ENCODE peak calls at places on chromosomes 7 and 10, in seven cellular contexts. One of them, this sample, is unnamed.

GRCh38 chr10:44334621-44335184 is 50.2 kb downstream of the CXCL12 start:
- DNase-seq in body of pancreas: peak
- DNase-seq in coronary artery: peak
- DNase-seq in AG04450: peak
- DNase-seq in IMR-90: peak
- DNase-seq in SK-N-SH: no peak
- DNase-seq in nephron progenitor cell: no peak
- DNase-seq in this sample: peak

GRCh38 chr10:48357631-48358030 is 51.2 kb downstream of the MAPK8 start:
- DNase-seq in body of pancreas: no peak
- DNase-seq in coronary artery: no peak
- DNase-seq in AG04450: no peak
- DNase-seq in IMR-90: no peak
- DNase-seq in SK-N-SH: no peak
- DNase-seq in nephron progenitor cell: no peak
- DNase-seq in this sample: no peak

GRCh38 chr7:100603697-100604077 is 1.5 kb downstream of the PCOLCE start:
- DNase-seq in body of pancreas: no peak
- DNase-seq in coronary artery: no peak
- DNase-seq in AG04450: no peak
- DNase-seq in IMR-90: peak
- DNase-seq in SK-N-SH: no peak
- DNase-seq in nephron progenitor cell: peak
- DNase-seq in this sample: peak

GRCh38 chr10:124985162-124985561 is 43.2 kb downstream of the ZRANB1 start:
- DNase-seq in body of pancreas: no peak
- DNase-seq in coronary artery: no peak
- DNase-seq in AG04450: no peak
- DNase-seq in IMR-90: no peak
- DNase-seq in SK-N-SH: no peak
- DNase-seq in nephron progenitor cell: no peak
- DNase-seq in this sample: no peak

GRCh38 chr10:61836888-61837747 is 64.4 kb upstream of the ARID5B start:
- DNase-seq in body of pancreas: no peak
- DNase-seq in coronary artery: no peak
- DNase-seq in AG04450: peak
- DNase-seq in IMR-90: peak
- DNase-seq in SK-N-SH: no peak
- DNase-seq in nephron progenitor cell: no peak
- DNase-seq in this sample: peak

GRCh38 chr7:89757910-89758309 is 396.4 kb upstream of the STEAP1 start:
- DNase-seq in body of pancreas: no peak
- DNase-seq in coronary artery: no peak
- DNase-seq in AG04450: no peak
- DNase-seq in IMR-90: no peak
- DNase-seq in SK-N-SH: no peak
- DNase-seq in nephron progenitor cell: no peak
- DNase-seq in this sample: no peak

GRCh38 chr7:72435913-72436480 is 23.9 kb upstream of the CALN1 start:
- DNase-seq in body of pancreas: no peak
- DNase-seq in coronary artery: no peak
- DNase-seq in AG04450: no peak
- DNase-seq in IMR-90: no peak
- DNase-seq in SK-N-SH: no peak
- DNase-seq in nephron progenitor cell: no peak
- DNase-seq in this sample: no peak

GRCh38 chr10:114031113-114031512 is 12.6 kb upstream of the ADRB1 start:
- DNase-seq in body of pancreas: no peak
- DNase-seq in coronary artery: no peak
- DNase-seq in AG04450: no peak
- DNase-seq in IMR-90: no peak
- DNase-seq in SK-N-SH: no peak
- DNase-seq in nephron progenitor cell: no peak
- DNase-seq in this sample: no peak

GRCh38 chr7:229184-229964 is 37.0 kb downstream of the FAM20C start:
- DNase-seq in body of pancreas: peak
- DNase-seq in coronary artery: peak
- DNase-seq in AG04450: peak
- DNase-seq in IMR-90: peak
- DNase-seq in SK-N-SH: no peak
- DNase-seq in nephron progenitor cell: no peak
- DNase-seq in this sample: peak

GRCh38 chr7:19558527-19558926 is 150.3 kb downstream of the POLR1F start:
- DNase-seq in body of pancreas: no peak
- DNase-seq in coronary artery: no peak
- DNase-seq in AG04450: no peak
- DNase-seq in IMR-90: peak
- DNase-seq in SK-N-SH: no peak
- DNase-seq in nephron progenitor cell: no peak
- DNase-seq in this sample: peak

GRCh38 chr10:31064334-31064733 is 32.7 kb upstream of the ZNF438 start:
- DNase-seq in body of pancreas: peak
- DNase-seq in coronary artery: no peak
- DNase-seq in AG04450: peak
- DNase-seq in IMR-90: peak
- DNase-seq in SK-N-SH: no peak
- DNase-seq in nephron progenitor cell: no peak
- DNase-seq in this sample: peak

GRCh38 chr10:6912929-6913328 is 332.9 kb upstream of the PRKCQ start:
- DNase-seq in body of pancreas: no peak
- DNase-seq in coronary artery: no peak
- DNase-seq in AG04450: no peak
- DNase-seq in IMR-90: no peak
- DNase-seq in SK-N-SH: no peak
- DNase-seq in nephron progenitor cell: no peak
- DNase-seq in this sample: no peak

GRCh38 chr10:4409281-4409680 is 416.7 kb upstream of the AKR1E2 start:
- DNase-seq in body of pancreas: no peak
- DNase-seq in coronary artery: no peak
- DNase-seq in AG04450: no peak
- DNase-seq in IMR-90: no peak
- DNase-seq in SK-N-SH: no peak
- DNase-seq in nephron progenitor cell: no peak
- DNase-seq in this sample: no peak

GRCh38 chr7:148095066-148095465 is 495.5 kb upstream of the C7orf33 start:
- DNase-seq in body of pancreas: peak
- DNase-seq in coronary artery: no peak
- DNase-seq in AG04450: no peak
- DNase-seq in IMR-90: no peak
- DNase-seq in SK-N-SH: no peak
- DNase-seq in nephron progenitor cell: no peak
- DNase-seq in this sample: no peak

GRCh38 chr10:44949127-44949802 is 10.3 kb upstream of the RASSF4 start:
- DNase-seq in body of pancreas: no peak
- DNase-seq in coronary artery: peak
- DNase-seq in AG04450: no peak
- DNase-seq in IMR-90: no peak
- DNase-seq in SK-N-SH: no peak
- DNase-seq in nephron progenitor cell: no peak
- DNase-seq in this sample: no peak

GRCh38 chr10:124601431-124602120 is 140.0 kb downstream of the LHPP start:
- DNase-seq in body of pancreas: no peak
- DNase-seq in coronary artery: no peak
- DNase-seq in AG04450: no peak
- DNase-seq in IMR-90: no peak
- DNase-seq in SK-N-SH: no peak
- DNase-seq in nephron progenitor cell: no peak
- DNase-seq in this sample: no peak

GRCh38 chr10:51834548-51834947 is 135.2 kb upstream of the CSTF2T start:
- DNase-seq in body of pancreas: no peak
- DNase-seq in coronary artery: no peak
- DNase-seq in AG04450: no peak
- DNase-seq in IMR-90: no peak
- DNase-seq in SK-N-SH: no peak
- DNase-seq in nephron progenitor cell: no peak
- DNase-seq in this sample: no peak

GRCh38 chr10:21526184-21526951 is 886 bp upstream of the SKIDA1 start:
- DNase-seq in body of pancreas: peak
- DNase-seq in coronary artery: peak
- DNase-seq in AG04450: no peak
- DNase-seq in IMR-90: peak
- DNase-seq in SK-N-SH: peak
- DNase-seq in nephron progenitor cell: peak
- DNase-seq in this sample: peak

GRCh38 chr7:73901231-73901822 is 40.4 kb downstream of the TMEM270 start:
- DNase-seq in body of pancreas: no peak
- DNase-seq in coronary artery: no peak
- DNase-seq in AG04450: no peak
- DNase-seq in IMR-90: no peak
- DNase-seq in SK-N-SH: peak
- DNase-seq in nephron progenitor cell: no peak
- DNase-seq in this sample: no peak

GRCh38 chr7:105050493-105050892 is 36.5 kb downstream of the KMT2E start:
- DNase-seq in body of pancreas: no peak
- DNase-seq in coronary artery: no peak
- DNase-seq in AG04450: no peak
- DNase-seq in IMR-90: no peak
- DNase-seq in SK-N-SH: no peak
- DNase-seq in nephron progenitor cell: no peak
- DNase-seq in this sample: no peak

GRCh38 chr10:80771902-80772555 is 234.3 kb downstream of the SH2D4B start:
- DNase-seq in body of pancreas: no peak
- DNase-seq in coronary artery: no peak
- DNase-seq in AG04450: no peak
- DNase-seq in IMR-90: no peak
- DNase-seq in SK-N-SH: no peak
- DNase-seq in nephron progenitor cell: no peak
- DNase-seq in this sample: no peak

GRCh38 chr7:2729043-2729892 is 41.3 kb downstream of the AMZ1 start:
- DNase-seq in body of pancreas: no peak
- DNase-seq in coronary artery: no peak
- DNase-seq in AG04450: no peak
- DNase-seq in IMR-90: peak
- DNase-seq in SK-N-SH: no peak
- DNase-seq in nephron progenitor cell: no peak
- DNase-seq in this sample: peak

GRCh38 chr10:52659085-52659484 is 113.5 kb downstream of the MBL2 start:
- DNase-seq in body of pancreas: no peak
- DNase-seq in coronary artery: no peak
- DNase-seq in AG04450: no peak
- DNase-seq in IMR-90: no peak
- DNase-seq in SK-N-SH: no peak
- DNase-seq in nephron progenitor cell: no peak
- DNase-seq in this sample: no peak

GRCh38 chr10:95728535-95728934 is 27.4 kb upstream of the ENTPD1 start:
- DNase-seq in body of pancreas: peak
- DNase-seq in coronary artery: no peak
- DNase-seq in AG04450: no peak
- DNase-seq in IMR-90: peak
- DNase-seq in SK-N-SH: no peak
- DNase-seq in nephron progenitor cell: no peak
- DNase-seq in this sample: peak

GRCh38 chr7:43164757-43165156 is 52.3 kb downstream of the HECW1 start:
- DNase-seq in body of pancreas: peak
- DNase-seq in coronary artery: no peak
- DNase-seq in AG04450: peak
- DNase-seq in IMR-90: peak
- DNase-seq in SK-N-SH: no peak
- DNase-seq in nephron progenitor cell: no peak
- DNase-seq in this sample: peak

GRCh38 chr7:105675873-105676484 is 94.7 kb upstream of the EFCAB10 start:
- DNase-seq in body of pancreas: peak
- DNase-seq in coronary artery: no peak
- DNase-seq in AG04450: no peak
- DNase-seq in IMR-90: no peak
- DNase-seq in SK-N-SH: no peak
- DNase-seq in nephron progenitor cell: no peak
- DNase-seq in this sample: no peak

GRCh38 chr7:99824091-99824490 is 3.7 kb upstream of the CYP3A43 start:
- DNase-seq in body of pancreas: no peak
- DNase-seq in coronary artery: no peak
- DNase-seq in AG04450: no peak
- DNase-seq in IMR-90: no peak
- DNase-seq in SK-N-SH: no peak
- DNase-seq in nephron progenitor cell: no peak
- DNase-seq in this sample: no peak

GRCh38 chr10:27158421-27158820 is 3.3 kb downstream of the MASTL start:
- DNase-seq in body of pancreas: no peak
- DNase-seq in coronary artery: no peak
- DNase-seq in AG04450: no peak
- DNase-seq in IMR-90: peak
- DNase-seq in SK-N-SH: no peak
- DNase-seq in nephron progenitor cell: no peak
- DNase-seq in this sample: no peak

GRCh38 chr7:45290880-45291279 is 133.3 kb downstream of the RAMP3 start:
- DNase-seq in body of pancreas: no peak
- DNase-seq in coronary artery: no peak
- DNase-seq in AG04450: no peak
- DNase-seq in IMR-90: no peak
- DNase-seq in SK-N-SH: no peak
- DNase-seq in nephron progenitor cell: no peak
- DNase-seq in this sample: no peak

GRCh38 chr10:91635401-91636400 is 2.8 kb upstream of the PPP1R3C start:
- DNase-seq in body of pancreas: peak
- DNase-seq in coronary artery: no peak
- DNase-seq in AG04450: no peak
- DNase-seq in IMR-90: peak
- DNase-seq in SK-N-SH: peak
- DNase-seq in nephron progenitor cell: peak
- DNase-seq in this sample: peak

GRCh38 chr7:50216626-50217025 is 87.9 kb upstream of the IKZF1 start:
- DNase-seq in body of pancreas: no peak
- DNase-seq in coronary artery: no peak
- DNase-seq in AG04450: no peak
- DNase-seq in IMR-90: no peak
- DNase-seq in SK-N-SH: peak
- DNase-seq in nephron progenitor cell: no peak
- DNase-seq in this sample: no peak
- TF ChIP-seq CTCF in body of pancreas: no peak
- TF ChIP-seq CTCF in coronary artery: no peak
- TF ChIP-seq CTCF in AG04450: no peak
- TF ChIP-seq CTCF in IMR-90: no peak
- TF ChIP-seq CTCF in SK-N-SH: no peak
- TF ChIP-seq CTCF in nephron progenitor cell: no peak
- TF ChIP-seq CTCF in this sample: no peak

GRCh38 chr7:49638166-49638565 is 135.3 kb upstream of the VWC2 start:
- DNase-seq in body of pancreas: no peak
- DNase-seq in coronary artery: no peak
- DNase-seq in AG04450: no peak
- DNase-seq in IMR-90: no peak
- DNase-seq in SK-N-SH: no peak
- DNase-seq in nephron progenitor cell: no peak
- DNase-seq in this sample: no peak
- TF ChIP-seq CTCF in body of pancreas: no peak
- TF ChIP-seq CTCF in coronary artery: no peak
- TF ChIP-seq CTCF in AG04450: no peak
- TF ChIP-seq CTCF in IMR-90: no peak
- TF ChIP-seq CTCF in SK-N-SH: peak
- TF ChIP-seq CTCF in nephron progenitor cell: no peak
- TF ChIP-seq CTCF in this sample: no peak

GRCh38 chr10:63527401-63527800 is 6.2 kb downstream of the REEP3 start:
- DNase-seq in body of pancreas: no peak
- DNase-seq in coronary artery: no peak
- DNase-seq in AG04450: no peak
- DNase-seq in IMR-90: no peak
- DNase-seq in SK-N-SH: no peak
- DNase-seq in nephron progenitor cell: no peak
- DNase-seq in this sample: no peak
- TF ChIP-seq CTCF in body of pancreas: no peak
- TF ChIP-seq CTCF in coronary artery: no peak
- TF ChIP-seq CTCF in AG04450: no peak
- TF ChIP-seq CTCF in IMR-90: no peak
- TF ChIP-seq CTCF in SK-N-SH: no peak
- TF ChIP-seq CTCF in nephron progenitor cell: no peak
- TF ChIP-seq CTCF in this sample: no peak

GRCh38 chr7:116341222-116341907 is 131.0 kb downstream of the TES start:
- DNase-seq in body of pancreas: no peak
- DNase-seq in coronary artery: no peak
- DNase-seq in AG04450: no peak
- DNase-seq in IMR-90: no peak
- DNase-seq in SK-N-SH: no peak
- DNase-seq in nephron progenitor cell: no peak
- DNase-seq in this sample: no peak
- TF ChIP-seq CTCF in body of pancreas: peak
- TF ChIP-seq CTCF in coronary artery: no peak
- TF ChIP-seq CTCF in AG04450: peak
- TF ChIP-seq CTCF in IMR-90: no peak
- TF ChIP-seq CTCF in SK-N-SH: peak
- TF ChIP-seq CTCF in nephron progenitor cell: no peak
- TF ChIP-seq CTCF in this sample: peak